ENCODE peak calls at places on chromosomes 12 and 14, in five cellular contexts. V, G, Q, K and Z are unnamed samples.

GRCh38 chr14:89236846-89237245 is 180.2 kb downstream of the FOXN3 start:
- DNase-seq in V (no peak), G (no peak), Q (no peak), K (no peak), Z (no peak)

GRCh38 chr12:101862245-101862644 is 15.1 kb upstream of the DRAM1 start:
- DNase-seq in V (no peak), G (peak), Q (no peak), K (no peak), Z (no peak)

GRCh38 chr14:105857816-105858675 is 331.7 kb downstream of the TMEM121 start:
- DNase-seq in V (no peak), G (no peak), Q (peak), K (peak), Z (no peak)

GRCh38 chr12:105235299-105235746 is 651 bp downstream of the APPL2 start:
- DNase-seq in V (no peak), G (no peak), Q (no peak), K (no peak), Z (no peak)

GRCh38 chr14:86675059-86675458 is 1145.1 kb downstream of the FLRT2 start:
- DNase-seq in V (no peak), G (no peak), Q (no peak), K (no peak), Z (no peak)

GRCh38 chr14:58298880-58299664 is 717 bp downstream of the ARID4A start:
- DNase-seq in V (no peak), G (no peak), Q (peak), K (peak), Z (peak)

GRCh38 chr12:125140239-125140917 is 75.1 kb downstream of the AACS start:
- DNase-seq in V (no peak), G (no peak), Q (no peak), K (no peak), Z (no peak)

GRCh38 chr12:64433915-64434314 is 18.0 kb upstream of the TBK1 start:
- DNase-seq in V (no peak), G (no peak), Q (no peak), K (no peak), Z (no peak)

GRCh38 chr14:64806202-64806861 is 73.4 kb downstream of the SPTB start:
- DNase-seq in V (peak), G (peak), Q (peak), K (no peak), Z (no peak)

GRCh38 chr14:101120636-101121398 is 217.3 kb upstream of the RTL1 start:
- DNase-seq in V (no peak), G (no peak), Q (peak), K (peak), Z (no peak)

GRCh38 chr12:109738878-109739665 is 25.4 kb downstream of the FAM222A start:
- DNase-seq in V (no peak), G (peak), Q (peak), K (peak), Z (no peak)

GRCh38 chr12:6224550-6224949 is 24.4 kb downstream of the CD9 start:
- DNase-seq in V (no peak), G (no peak), Q (peak), K (no peak), Z (no peak)

GRCh38 chr12:101655400-101655799 is 42.0 kb upstream of the CHPT1 start:
- DNase-seq in V (no peak), G (no peak), Q (no peak), K (no peak), Z (no peak)

GRCh38 chr12:12722351-12723146 is 5.4 kb downstream of the CDKN1B start:
- DNase-seq in V (no peak), G (peak), Q (no peak), K (no peak), Z (peak)

GRCh38 chr14:78162202-78162601 is 8.0 kb upstream of the NRXN3 start:
- DNase-seq in V (no peak), G (no peak), Q (no peak), K (no peak), Z (no peak)

GRCh38 chr12:105899589-105899988 is 239.2 kb downstream of the NUAK1 start:
- DNase-seq in V (no peak), G (no peak), Q (no peak), K (no peak), Z (peak)

GRCh38 chr14:69696633-69697557 is 70.0 kb upstream of the SRSF5 start:
- DNase-seq in V (peak), G (no peak), Q (no peak), K (no peak), Z (no peak)

GRCh38 chr12:131250028-131250950 is 296.6 kb downstream of the ADGRD1 start:
- DNase-seq in V (no peak), G (no peak), Q (peak), K (no peak), Z (no peak)

GRCh38 chr12:122865268-122866231 is 30.3 kb downstream of the HIP1R start:
- DNase-seq in V (peak), G (no peak), Q (peak), K (peak), Z (peak)

GRCh38 chr14:54686219-54686870 is 119.4 kb downstream of the SAMD4A start:
- DNase-seq in V (peak), G (peak), Q (peak), K (no peak), Z (peak)

GRCh38 chr14:95254356-95254755 is 65.4 kb downstream of the CLMN start:
- DNase-seq in V (peak), G (peak), Q (no peak), K (no peak), Z (no peak)

GRCh38 chr14:21081521-21082184 is 11.5 kb downstream of the ARHGEF40 start:
- DNase-seq in V (no peak), G (no peak), Q (no peak), K (no peak), Z (no peak)

GRCh38 chr12:25864287-25864686 is 94.2 kb upstream of the RASSF8 start:
- DNase-seq in V (no peak), G (peak), Q (no peak), K (no peak), Z (no peak)

GRCh38 chr14:75011356-75012097 is 8.8 kb downstream of the EIF2B2 start:
- DNase-seq in V (peak), G (peak), Q (no peak), K (no peak), Z (no peak)

GRCh38 chr12:46788247-46788887 is 37.4 kb downstream of the SLC38A4 start:
- DNase-seq in V (peak), G (peak), Q (no peak), K (no peak), Z (no peak)

GRCh38 chr12:49716546-49716945 is 9.3 kb upstream of the FMNL3 start:
- DNase-seq in V (no peak), G (no peak), Q (no peak), K (no peak), Z (peak)

GRCh38 chr12:79615596-79616560 is 74.9 kb downstream of the PAWR start:
- DNase-seq in V (no peak), G (no peak), Q (no peak), K (no peak), Z (peak)

GRCh38 chr12:7609480-7609879 is 56.2 kb downstream of the APOBEC1 start:
- DNase-seq in V (peak), G (peak), Q (no peak), K (no peak), Z (peak)

GRCh38 chr12:131716282-131716681 is 5.4 kb downstream of the SFSWAP start:
- DNase-seq in V (no peak), G (no peak), Q (no peak), K (no peak), Z (no peak)

GRCh38 chr12:4274960-4275868 is 1.7 kb downstream of the CCND2 start:
- DNase-seq in V (peak), G (peak), Q (no peak), K (no peak), Z (no peak)

GRCh38 chr12:53324113-53324778 is 2.8 kb upstream of the AAAS start:
- DNase-seq in V (no peak), G (no peak), Q (no peak), K (peak), Z (peak)
- H3K4me3 ChIP-seq in V (peak), G (peak), Q (peak), K (peak), Z (peak)

GRCh38 chr12:116274552-116275375 is 2.7 kb downstream of the MED13L start:
- DNase-seq in V (no peak), G (no peak), Q (no peak), K (no peak), Z (no peak)
- TF ChIP-seq CTCF in V (no peak), G (no peak), Q (no peak), K (no peak), Z (no peak)

GRCh38 chr12:100031821-100032220 is 47.1 kb upstream of the ANKS1B start:
- DNase-seq in V (no peak), G (peak), Q (no peak), K (no peak), Z (no peak)

GRCh38 chr12:100024974-100025555 is 40.3 kb upstream of the ANKS1B start:
- DNase-seq in V (no peak), G (no peak), Q (no peak), K (no peak), Z (no peak)

GRCh38 chr12:100026241-100026640 is 41.5 kb upstream of the ANKS1B start:
- DNase-seq in V (no peak), G (no peak), Q (no peak), K (no peak), Z (no peak)

GRCh38 chr12:100027671-100028070 is 42.9 kb upstream of the ANKS1B start:
- DNase-seq in V (peak), G (no peak), Q (no peak), K (no peak), Z (no peak)
- H3K4me3 ChIP-seq in V (no peak), G (no peak), Q (no peak), K (no peak), Z (no peak)

GRCh38 chr14:91059576-91060471 is 617 bp downstream of the RPS6KA5 start:
- DNase-seq in V (peak), G (peak), Q (peak), K (peak), Z (peak)
- TF ChIP-seq CTCF in V (no peak), G (no peak), Q (no peak), K (peak), Z (peak)

DNA sequence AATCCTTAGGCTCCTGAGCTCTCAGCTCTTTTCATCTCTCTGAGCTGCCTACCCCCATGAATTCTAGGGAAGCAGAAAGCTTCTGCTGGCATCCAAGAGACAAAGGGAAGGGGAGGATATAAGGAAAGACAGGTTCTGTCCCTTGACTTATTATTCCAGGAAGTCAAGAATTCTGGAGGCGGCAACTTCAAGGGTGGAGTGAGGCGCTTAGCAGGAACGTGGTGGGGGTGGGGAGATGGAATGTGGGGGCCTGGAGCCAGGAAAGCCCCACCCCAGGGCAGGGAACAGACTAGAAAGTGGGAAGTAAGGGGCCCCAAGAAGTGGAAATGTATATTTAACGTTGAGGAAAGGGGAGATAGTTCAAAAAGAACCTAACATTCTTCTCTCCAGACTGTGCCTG is 1.4 kb downstream of the CALCOCO1 start:
- DNase-seq in V (no peak), G (peak), Q (no peak), K (no peak), Z (no peak)
- H3K4me3 ChIP-seq in V (peak), G (peak), Q (peak), K (no peak), Z (no peak)

GRCh38 chr14:76514599-76514998 is 138.7 kb downstream of the ESRRB start:
- DNase-seq in V (peak), G (peak), Q (no peak), K (peak), Z (peak)

GRCh38 chr14:76510255-76510654 is 134.3 kb downstream of the ESRRB start:
- DNase-seq in V (no peak), G (no peak), Q (no peak), K (no peak), Z (no peak)

DNA sequence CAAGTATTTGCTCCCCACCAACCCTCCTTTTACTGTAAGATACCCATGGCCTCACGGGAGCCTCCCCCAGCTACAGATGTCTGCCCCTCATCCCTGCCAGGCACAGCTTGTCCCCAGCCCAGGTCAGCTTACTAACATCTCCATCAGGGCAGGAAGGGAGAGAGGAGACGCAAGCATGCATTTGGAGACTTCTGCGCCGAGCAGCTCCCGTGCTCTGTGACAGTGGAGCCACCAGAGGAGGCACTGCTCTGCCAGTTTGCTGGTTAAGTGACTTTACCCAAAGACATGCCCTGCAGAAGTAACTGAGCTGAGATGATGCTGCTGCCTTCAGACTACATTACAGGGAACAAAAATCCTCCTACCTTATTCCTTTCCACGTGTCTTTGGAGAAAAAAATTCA is 133.4 kb downstream of the ESRRB start:
- DNase-seq in V (no peak), G (no peak), Q (no peak), K (no peak), Z (no peak)
- TF ChIP-seq CTCF in V (no peak), G (no peak), Q (no peak), K (no peak), Z (no peak)

DNA sequence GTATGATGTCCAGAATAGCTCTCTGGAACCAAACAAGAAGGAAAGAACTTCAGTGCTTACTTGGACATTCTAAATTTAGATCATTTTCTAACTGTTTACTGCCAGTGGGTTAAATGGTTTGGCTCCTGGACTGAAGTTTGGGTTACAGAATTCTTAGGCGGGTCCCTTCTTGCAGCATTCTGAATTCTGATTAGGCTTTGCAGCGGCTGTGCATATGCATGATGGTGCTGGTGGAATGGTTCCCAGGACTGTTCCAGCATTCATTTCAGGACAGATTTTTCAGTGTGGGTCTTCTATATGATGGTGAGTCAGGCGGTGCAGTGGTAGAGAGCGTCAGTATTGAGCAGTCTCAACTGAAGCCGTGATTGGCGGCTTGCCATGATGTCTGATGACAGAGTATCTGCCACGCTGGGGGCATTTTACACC is 148.8 kb downstream of the DYRK2 start:
- DNase-seq in V (peak), G (peak), Q (no peak), K (no peak), Z (no peak)
- H3K4me3 ChIP-seq in V (no peak), G (no peak), Q (no peak), K (no peak), Z (no peak)